ENCODE peak calls at places on chromosomes 1 and 21, in eight cellular contexts. D is RWPE1, W is heart right ventricle, N is testis, P is natural killer cell, I is BE2C, J is neural progenitor cell, A is psoas muscle. O is an unnamed sample.
A peak's percentile ranks its signal among the peaks of the same experiment; 100 is the strongest.

GRCh38 chr1:151720190-151720953 is 950 bp upstream of the RIIAD1 start:
- DNase-seq in D (no peak), W (no peak), N (peak; percentile 36), P (no peak), I (no peak), J (no peak), A (no peak), O (no peak)

GRCh38 chr21:28615276-28615675 is 377.4 kb downstream of the LTN1 start:
- DNase-seq in D (no peak), W (no peak), N (no peak), P (no peak), I (no peak), J (peak; percentile 5), A (no peak), O (no peak)

GRCh38 chr1:157505481-157506272 is 46.6 kb downstream of the FCRL5 start:
- DNase-seq in D (peak; percentile 13), W (no peak), N (peak; percentile 65), P (peak; percentile 33), I (peak; percentile 56), J (peak; percentile 82), A (no peak), O (peak; percentile 67)

GRCh38 chr1:55064861-55065263 is 25.5 kb downstream of the PCSK9 start:
- DNase-seq in D (no peak), W (peak; percentile 51), N (no peak), P (no peak), I (no peak), J (no peak), A (no peak), O (no peak)

GRCh38 chr1:6880951-6881690 is 95.9 kb downstream of the CAMTA1 start:
- DNase-seq in D (no peak), W (no peak), N (no peak), P (no peak), I (no peak), J (no peak), A (no peak), O (no peak)

GRCh38 chr1:2973661-2974593 is 47.3 kb upstream of the ACTRT2 start:
- DNase-seq in D (no peak), W (no peak), N (peak; percentile 13), P (peak; percentile 15), I (no peak), J (no peak), A (no peak), O (no peak)

GRCh38 chr1:235997049-235997448 is 67.8 kb downstream of the NID1 start:
- DNase-seq in D (no peak), W (no peak), N (no peak), P (no peak), I (no peak), J (no peak), A (no peak), O (no peak)

GRCh38 chr1:105138445-105138821 is 1388.7 kb downstream of the AMY1C start:
- DNase-seq in D (no peak), W (peak; percentile 12), N (peak; percentile 45), P (no peak), I (peak; percentile 42), J (no peak), A (no peak), O (no peak)

GRCh38 chr1:162753001-162753658 is 37.4 kb upstream of the HSD17B7 start:
- DNase-seq in D (no peak), W (no peak), N (no peak), P (no peak), I (no peak), J (no peak), A (no peak), O (no peak)

GRCh38 chr1:170692866-170693575 is 29.1 kb downstream of the PRRX1 start:
- DNase-seq in D (peak; percentile 16), W (no peak), N (no peak), P (no peak), I (no peak), J (no peak), A (no peak), O (no peak)

GRCh38 chr1:244989813-244990212 is 125.5 kb upstream of the HNRNPU start:
- DNase-seq in D (peak; percentile 46), W (no peak), N (no peak), P (no peak), I (no peak), J (no peak), A (no peak), O (no peak)

GRCh38 chr1:85214654-85215053 is 13.8 kb upstream of the SYDE2 start:
- DNase-seq in D (no peak), W (no peak), N (no peak), P (no peak), I (no peak), J (no peak), A (no peak), O (no peak)

GRCh38 chr1:218556016-218556415 is 210.9 kb downstream of the TGFB2 start:
- DNase-seq in D (no peak), W (no peak), N (no peak), P (no peak), I (no peak), J (no peak), A (no peak), O (no peak)

GRCh38 chr1:230163719-230164118 is 96.7 kb downstream of the GALNT2 start:
- DNase-seq in D (no peak), W (no peak), N (peak; percentile 4), P (no peak), I (no peak), J (no peak), A (peak; percentile 66), O (no peak)

GRCh38 chr1:54081306-54082270 is 28.2 kb downstream of the TCEANC2 start:
- DNase-seq in D (peak; percentile 37), W (peak; percentile 30), N (peak; percentile 90), P (peak; percentile 41), I (peak; percentile 56), J (peak; percentile 90), A (peak; percentile 43), O (no peak)

GRCh38 chr1:15833842-15834405 is 13.6 kb upstream of the SPEN start:
- DNase-seq in D (peak; percentile 84), W (no peak), N (no peak), P (no peak), I (no peak), J (no peak), A (no peak), O (no peak)

GRCh38 chr1:15836772-15837669 is 10.5 kb upstream of the SPEN start:
- DNase-seq in D (no peak), W (peak; percentile 45), N (peak; percentile 63), P (peak; percentile 70), I (no peak), J (peak; percentile 25), A (peak; percentile 43), O (no peak)

GRCh38 chr1:15835741-15836510 is 11.6 kb upstream of the SPEN start:
- DNase-seq in D (peak; percentile 91), W (peak; percentile 100), N (peak; percentile 99), P (peak; percentile 96), I (peak; percentile 95), J (peak; percentile 99), A (peak; percentile 100), O (no peak)

GRCh38 chr1:15834406-15835204 is 12.9 kb upstream of the SPEN start:
- DNase-seq in D (peak; percentile 83), W (peak; percentile 90), N (peak; percentile 89), P (peak; percentile 84), I (peak; percentile 85), J (peak; percentile 97), A (peak; percentile 88), O (no peak)

GRCh38 chr1:15835205-15835740 is 12.2 kb upstream of the SPEN start:
- DNase-seq in D (no peak), W (no peak), N (no peak), P (no peak), I (no peak), J (peak; percentile 77), A (no peak), O (no peak)
- TF ChIP-seq CTCF in D (no peak), W (no peak), N (no peak), P (no peak), I (no peak), J (no peak), A (no peak), O (no peak)

DNA sequence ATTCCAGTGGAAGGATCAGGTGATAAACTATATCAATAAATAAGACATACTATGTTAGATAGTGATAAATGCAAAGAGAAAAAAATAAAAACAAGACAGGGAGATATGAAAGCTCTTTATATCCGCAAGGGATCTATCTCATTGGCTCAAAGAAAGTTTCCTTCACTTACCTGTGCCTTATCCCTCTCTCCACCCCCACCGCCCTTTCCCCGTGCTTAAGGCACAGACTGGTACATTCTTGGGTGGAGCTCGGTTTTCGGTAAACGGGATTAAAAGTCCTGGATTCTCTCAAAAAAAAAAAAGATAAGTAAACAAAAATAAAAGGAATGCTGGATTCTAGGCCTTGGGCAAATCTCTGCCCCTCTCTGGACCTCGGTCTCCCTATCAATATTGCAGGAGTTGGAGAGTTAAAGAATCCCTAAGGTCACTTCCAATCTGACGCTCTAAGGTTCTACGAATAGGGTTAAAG is 593 bp upstream of the DNAJC16 start:
- DNase-seq in D (no peak), W (no peak), N (no peak), P (no peak), I (no peak), J (no peak), A (no peak), O (no peak)
- TF ChIP-seq CTCF in D (no peak), W (no peak), N (no peak), P (no peak), I (no peak), J (no peak), A (no peak), O (no peak)

GRCh38 chr1:100265562-100265930 is 470 bp upstream of the RTCA start:
- DNase-seq in D (no peak), W (no peak), N (no peak), P (no peak), I (no peak), J (no peak), A (no peak), O (no peak)

GRCh38 chr1:100261686-100262085 is 4.3 kb upstream of the RTCA start:
- DNase-seq in D (no peak), W (no peak), N (no peak), P (no peak), I (no peak), J (no peak), A (no peak), O (no peak)

GRCh38 chr1:100265931-100266830 is at the start of gene RTCA:
- DNase-seq in D (peak; percentile 96), W (peak; percentile 98), N (peak; percentile 97), P (peak; percentile 93), I (peak; percentile 96), J (peak; percentile 98), A (peak; percentile 98), O (peak; percentile 41)

GRCh38 chr1:100268202-100268601 is 2.2 kb downstream of the RTCA start:
- DNase-seq in D (no peak), W (no peak), N (no peak), P (no peak), I (no peak), J (no peak), A (no peak), O (no peak)

GRCh38 chr1:100267284-100267683 is 1.3 kb downstream of the RTCA start:
- DNase-seq in D (no peak), W (no peak), N (no peak), P (no peak), I (no peak), J (no peak), A (no peak), O (no peak)
- TF ChIP-seq CTCF in D (no peak), W (no peak), N (no peak), P (no peak), I (no peak), J (no peak), A (no peak), O (no peak)

DNA sequence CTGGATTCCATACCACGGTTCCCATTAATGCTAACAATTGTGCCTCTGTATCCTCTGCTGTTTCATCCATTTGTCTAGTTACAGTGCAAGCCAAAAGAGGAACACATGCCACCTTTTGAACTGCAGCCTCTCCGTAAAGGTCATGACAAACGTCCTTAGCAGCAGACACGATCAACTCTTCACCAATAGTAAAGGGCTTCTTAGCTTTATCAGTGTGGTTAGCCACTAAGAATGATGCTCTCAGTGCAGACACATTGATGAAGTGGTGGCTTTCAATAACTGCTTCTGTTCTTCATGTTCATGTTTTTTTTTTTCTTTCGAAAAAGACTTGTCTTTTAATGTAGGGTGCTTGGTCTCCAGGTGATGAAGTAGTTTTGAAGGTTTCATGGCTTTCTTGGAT is 14.3 kb downstream of the XPR1 start:
- DNase-seq in D (no peak), W (no peak), N (no peak), P (no peak), I (no peak), J (no peak), A (no peak), O (no peak)
- TF ChIP-seq CTCF in D (no peak), W (no peak), N (no peak), P (no peak), I (no peak), J (no peak), A (no peak), O (no peak)

O was measured in D721Med.